ENCODE peak calls at places on chromosomes 5 and 9, in seven cellular contexts. One of them, this sample, is unnamed.

GRCh38 chr5:57839025-57839424 is 356.4 kb upstream of the ACTBL2 start:
- DNase-seq in progenitor cell of endocrine pancreas: no peak
- DNase-seq in activated B cell treated with CpG ODN at 0.5 μM for 24 hours: no peak
- DNase-seq in uterus: no peak
- DNase-seq in nephron progenitor cell: no peak
- DNase-seq in A673: no peak
- DNase-seq in AG10803: no peak
- DNase-seq in this sample: no peak

GRCh38 chr5:113205807-113206206 is 229.0 kb downstream of the TSSK1B start:
- DNase-seq in AG10803: no peak
- DNase-seq in uterus: no peak
- DNase-seq in progenitor cell of endocrine pancreas: no peak
- DNase-seq in activated B cell treated with CpG ODN at 0.5 μM for 24 hours: no peak
- DNase-seq in A673: no peak
- DNase-seq in nephron progenitor cell: no peak
- DNase-seq in this sample: no peak

GRCh38 chr9:16131269-16131668 is 578.4 kb downstream of the CCDC171 start:
- DNase-seq in uterus: no peak
- DNase-seq in AG10803: peak; percentile 20
- DNase-seq in nephron progenitor cell: no peak
- DNase-seq in progenitor cell of endocrine pancreas: no peak
- DNase-seq in activated B cell treated with CpG ODN at 0.5 μM for 24 hours: no peak
- DNase-seq in A673: peak; percentile 27
- DNase-seq in this sample: no peak

GRCh38 chr5:98784411-98784810 is 10.9 kb downstream of the RGMB start:
- DNase-seq in activated B cell treated with CpG ODN at 0.5 μM for 24 hours: no peak
- DNase-seq in uterus: no peak
- DNase-seq in A673: no peak
- DNase-seq in nephron progenitor cell: no peak
- DNase-seq in AG10803: peak; percentile 42
- DNase-seq in progenitor cell of endocrine pancreas: no peak
- DNase-seq in this sample: no peak

GRCh38 chr5:65022932-65023331 is 254.2 kb downstream of the CWC27 start:
- DNase-seq in A673: no peak
- DNase-seq in progenitor cell of endocrine pancreas: no peak
- DNase-seq in activated B cell treated with CpG ODN at 0.5 μM for 24 hours: no peak
- DNase-seq in uterus: no peak
- DNase-seq in AG10803: no peak
- DNase-seq in nephron progenitor cell: no peak
- DNase-seq in this sample: no peak

GRCh38 chr9:1025131-1025530 is 25.0 kb upstream of the DMRT2 start:
- DNase-seq in uterus: no peak
- DNase-seq in activated B cell treated with CpG ODN at 0.5 μM for 24 hours: no peak
- DNase-seq in A673: no peak
- DNase-seq in nephron progenitor cell: no peak
- DNase-seq in AG10803: no peak
- DNase-seq in progenitor cell of endocrine pancreas: no peak
- DNase-seq in this sample: no peak

GRCh38 chr9:28050046-28050445 is 476.8 kb upstream of the C9orf72 start:
- DNase-seq in AG10803: peak; percentile 58
- DNase-seq in activated B cell treated with CpG ODN at 0.5 μM for 24 hours: no peak
- DNase-seq in uterus: no peak
- DNase-seq in A673: no peak
- DNase-seq in nephron progenitor cell: no peak
- DNase-seq in progenitor cell of endocrine pancreas: no peak
- DNase-seq in this sample: no peak

GRCh38 chr9:133634024-133634691 is 2.0 kb upstream of the DBH start:
- DNase-seq in activated B cell treated with CpG ODN at 0.5 μM for 24 hours: no peak
- DNase-seq in progenitor cell of endocrine pancreas: no peak
- DNase-seq in uterus: no peak
- DNase-seq in A673: no peak
- DNase-seq in AG10803: no peak
- DNase-seq in nephron progenitor cell: peak; percentile 55
- DNase-seq in this sample: no peak

GRCh38 chr5:68722357-68722756 is 371.5 kb upstream of the SLC30A5 start:
- DNase-seq in activated B cell treated with CpG ODN at 0.5 μM for 24 hours: no peak
- DNase-seq in uterus: no peak
- DNase-seq in A673: no peak
- DNase-seq in nephron progenitor cell: no peak
- DNase-seq in progenitor cell of endocrine pancreas: no peak
- DNase-seq in AG10803: no peak
- DNase-seq in this sample: no peak
- TF ChIP-seq CTCF in activated B cell treated with CpG ODN at 0.5 μM for 24 hours: no peak
- TF ChIP-seq CTCF in uterus: no peak
- TF ChIP-seq CTCF in A673: no peak
- TF ChIP-seq CTCF in nephron progenitor cell: no peak
- TF ChIP-seq CTCF in progenitor cell of endocrine pancreas: no peak
- TF ChIP-seq CTCF in AG10803: no peak
- TF ChIP-seq CTCF in this sample: no peak

GRCh38 chr5:149951138-149951749 is 6.7 kb upstream of the PDE6A start:
- DNase-seq in activated B cell treated with CpG ODN at 0.5 μM for 24 hours: no peak
- DNase-seq in AG10803: no peak
- DNase-seq in progenitor cell of endocrine pancreas: no peak
- DNase-seq in uterus: no peak
- DNase-seq in nephron progenitor cell: no peak
- DNase-seq in A673: no peak
- DNase-seq in this sample: no peak
- TF ChIP-seq CTCF in activated B cell treated with CpG ODN at 0.5 μM for 24 hours: no peak
- TF ChIP-seq CTCF in AG10803: peak; percentile 13
- TF ChIP-seq CTCF in progenitor cell of endocrine pancreas: peak; percentile 16
- TF ChIP-seq CTCF in uterus: no peak
- TF ChIP-seq CTCF in nephron progenitor cell: no peak
- TF ChIP-seq CTCF in A673: peak; percentile 19
- TF ChIP-seq CTCF in this sample: no peak

GRCh38 chr5:137695651-137696428 is 40.0 kb downstream of the KLHL3 start:
- DNase-seq in AG10803: no peak
- DNase-seq in A673: no peak
- DNase-seq in nephron progenitor cell: no peak
- DNase-seq in activated B cell treated with CpG ODN at 0.5 μM for 24 hours: no peak
- DNase-seq in progenitor cell of endocrine pancreas: no peak
- DNase-seq in uterus: peak; percentile 17
- DNase-seq in this sample: no peak
- TF ChIP-seq CTCF in AG10803: no peak
- TF ChIP-seq CTCF in A673: peak; percentile 19
- TF ChIP-seq CTCF in nephron progenitor cell: no peak
- TF ChIP-seq CTCF in activated B cell treated with CpG ODN at 0.5 μM for 24 hours: no peak
- TF ChIP-seq CTCF in progenitor cell of endocrine pancreas: no peak
- TF ChIP-seq CTCF in uterus: no peak
- TF ChIP-seq CTCF in this sample: no peak

GRCh38 chr5:132264546-132265335 is 7.2 kb downstream of the PDLIM4 start:
- DNase-seq in activated B cell treated with CpG ODN at 0.5 μM for 24 hours: no peak
- DNase-seq in A673: no peak
- DNase-seq in nephron progenitor cell: no peak
- DNase-seq in uterus: peak; percentile 78
- DNase-seq in progenitor cell of endocrine pancreas: no peak
- DNase-seq in AG10803: no peak
- DNase-seq in this sample: no peak

GRCh38 chr5:132262882-132263547 is 5.5 kb downstream of the PDLIM4 start:
- DNase-seq in AG10803: no peak
- DNase-seq in activated B cell treated with CpG ODN at 0.5 μM for 24 hours: no peak
- DNase-seq in progenitor cell of endocrine pancreas: no peak
- DNase-seq in nephron progenitor cell: no peak
- DNase-seq in uterus: no peak
- DNase-seq in A673: no peak
- DNase-seq in this sample: no peak

GRCh38 chr5:132261881-132262845 is 4.7 kb downstream of the PDLIM4 start:
- DNase-seq in uterus: no peak
- DNase-seq in activated B cell treated with CpG ODN at 0.5 μM for 24 hours: no peak
- DNase-seq in A673: no peak
- DNase-seq in nephron progenitor cell: no peak
- DNase-seq in AG10803: no peak
- DNase-seq in progenitor cell of endocrine pancreas: no peak
- DNase-seq in this sample: no peak

GRCh38 chr5:132265336-132266030 is 8.0 kb downstream of the PDLIM4 start:
- DNase-seq in A673: peak; percentile 38
- DNase-seq in AG10803: peak; percentile 97
- DNase-seq in nephron progenitor cell: peak; percentile 51
- DNase-seq in progenitor cell of endocrine pancreas: no peak
- DNase-seq in activated B cell treated with CpG ODN at 0.5 μM for 24 hours: no peak
- DNase-seq in uterus: peak; percentile 89
- DNase-seq in this sample: no peak

GRCh38 chr5:132263548-132264261 is 6.2 kb downstream of the PDLIM4 start:
- DNase-seq in A673: no peak
- DNase-seq in uterus: peak; percentile 95
- DNase-seq in activated B cell treated with CpG ODN at 0.5 μM for 24 hours: no peak
- DNase-seq in AG10803: peak; percentile 81
- DNase-seq in progenitor cell of endocrine pancreas: no peak
- DNase-seq in nephron progenitor cell: no peak
- DNase-seq in this sample: no peak
- TF ChIP-seq CTCF in A673: no peak
- TF ChIP-seq CTCF in uterus: no peak
- TF ChIP-seq CTCF in activated B cell treated with CpG ODN at 0.5 μM for 24 hours: no peak
- TF ChIP-seq CTCF in AG10803: peak; percentile 37
- TF ChIP-seq CTCF in progenitor cell of endocrine pancreas: no peak
- TF ChIP-seq CTCF in nephron progenitor cell: no peak
- TF ChIP-seq CTCF in this sample: no peak

GRCh38 chr9:105449081-105449480 is 1.2 kb downstream of the FSD1L start:
- DNase-seq in A673: no peak
- DNase-seq in activated B cell treated with CpG ODN at 0.5 μM for 24 hours: no peak
- DNase-seq in uterus: no peak
- DNase-seq in AG10803: no peak
- DNase-seq in nephron progenitor cell: no peak
- DNase-seq in progenitor cell of endocrine pancreas: no peak
- DNase-seq in this sample: no peak

GRCh38 chr9:105444130-105444529 is 3.7 kb upstream of the FSD1L start:
- DNase-seq in A673: no peak
- DNase-seq in AG10803: peak; percentile 53
- DNase-seq in progenitor cell of endocrine pancreas: no peak
- DNase-seq in activated B cell treated with CpG ODN at 0.5 μM for 24 hours: no peak
- DNase-seq in nephron progenitor cell: no peak
- DNase-seq in uterus: no peak
- DNase-seq in this sample: no peak

GRCh38 chr9:105447386-105447813 is 434 bp upstream of the FSD1L start:
- DNase-seq in activated B cell treated with CpG ODN at 0.5 μM for 24 hours: no peak
- DNase-seq in uterus: no peak
- DNase-seq in nephron progenitor cell: no peak
- DNase-seq in A673: peak; percentile 50
- DNase-seq in AG10803: no peak
- DNase-seq in progenitor cell of endocrine pancreas: no peak
- DNase-seq in this sample: no peak

GRCh38 chr9:105445203-105445881 is 2.5 kb upstream of the FSD1L start:
- DNase-seq in A673: no peak
- DNase-seq in progenitor cell of endocrine pancreas: no peak
- DNase-seq in uterus: no peak
- DNase-seq in nephron progenitor cell: no peak
- DNase-seq in AG10803: no peak
- DNase-seq in activated B cell treated with CpG ODN at 0.5 μM for 24 hours: no peak
- DNase-seq in this sample: no peak

DNA sequence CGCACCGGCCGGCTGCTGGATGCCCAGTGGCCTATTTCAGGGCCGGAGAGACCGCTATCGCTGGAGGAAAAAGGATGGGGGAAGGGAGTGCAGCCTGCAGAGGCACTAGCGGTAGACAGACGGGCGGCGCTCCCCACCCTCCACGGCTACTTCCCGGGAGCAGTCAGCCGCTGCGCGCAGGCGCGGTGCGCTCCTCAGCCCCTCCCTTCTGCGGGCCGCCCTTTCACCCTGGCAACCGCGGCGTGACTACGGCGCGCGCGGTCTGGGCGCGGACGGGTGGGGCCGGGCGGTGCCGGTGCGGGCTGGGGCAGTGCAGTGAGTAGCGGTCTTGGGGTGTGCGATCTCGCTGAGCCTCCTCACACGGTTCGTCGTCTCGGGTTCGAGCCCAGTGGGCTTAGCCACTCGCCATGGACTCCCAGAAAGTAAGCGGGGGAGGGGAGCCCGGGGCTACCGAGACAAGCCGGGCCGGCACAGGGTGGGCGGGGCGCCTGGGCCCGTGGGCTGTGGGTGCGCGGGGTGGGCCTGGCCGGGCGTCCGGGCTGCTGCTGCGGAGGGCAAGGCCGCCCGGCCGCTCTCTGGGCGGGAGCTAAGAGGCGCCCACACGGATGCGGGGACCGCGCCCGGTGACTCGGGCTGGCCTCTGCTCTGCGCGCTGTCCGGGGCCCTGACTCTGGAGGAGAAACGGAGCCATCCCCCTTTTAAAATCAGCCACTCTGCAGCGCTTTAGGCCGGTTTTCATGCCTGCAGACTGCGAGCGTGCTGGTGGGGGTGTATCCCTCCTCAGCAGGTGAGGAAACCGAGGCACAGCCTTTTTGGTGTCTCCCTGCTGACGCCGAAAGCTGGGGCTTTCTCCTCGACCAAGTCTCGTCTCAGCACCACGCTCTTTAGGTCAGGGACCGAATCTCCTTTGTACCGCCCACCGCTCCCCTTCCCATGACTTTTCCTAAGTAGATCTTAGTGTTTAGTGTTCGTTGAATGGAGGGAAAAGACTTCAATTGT is at the start of gene FSD1L:
- DNase-seq in nephron progenitor cell: peak; percentile 93
- DNase-seq in activated B cell treated with CpG ODN at 0.5 μM for 24 hours: peak; percentile 89
- DNase-seq in progenitor cell of endocrine pancreas: peak; percentile 85
- DNase-seq in AG10803: peak; percentile 92
- DNase-seq in uterus: peak; percentile 90
- DNase-seq in A673: peak; percentile 93
- DNase-seq in this sample: peak; percentile 60
- TF ChIP-seq CTCF in nephron progenitor cell: no peak
- TF ChIP-seq CTCF in activated B cell treated with CpG ODN at 0.5 μM for 24 hours: no peak
- TF ChIP-seq CTCF in progenitor cell of endocrine pancreas: no peak
- TF ChIP-seq CTCF in AG10803: peak; percentile 55
- TF ChIP-seq CTCF in uterus: peak; percentile 47
- TF ChIP-seq CTCF in A673: peak; percentile 24
- TF ChIP-seq CTCF in this sample: no peak

GRCh38 chr9:96665789-96666188 is 10.7 kb upstream of the PRXL2C start:
- DNase-seq in A673: no peak
- DNase-seq in uterus: no peak
- DNase-seq in nephron progenitor cell: no peak
- DNase-seq in progenitor cell of endocrine pancreas: no peak
- DNase-seq in AG10803: no peak
- DNase-seq in activated B cell treated with CpG ODN at 0.5 μM for 24 hours: no peak
- DNase-seq in this sample: no peak

GRCh38 chr9:96663506-96664120 is 8.5 kb upstream of the PRXL2C start:
- DNase-seq in uterus: no peak
- DNase-seq in A673: no peak
- DNase-seq in nephron progenitor cell: no peak
- DNase-seq in AG10803: no peak
- DNase-seq in progenitor cell of endocrine pancreas: no peak
- DNase-seq in activated B cell treated with CpG ODN at 0.5 μM for 24 hours: no peak
- DNase-seq in this sample: no peak

GRCh38 chr9:96668868-96669534 is 13.9 kb upstream of the PRXL2C start:
- DNase-seq in A673: no peak
- DNase-seq in uterus: no peak
- DNase-seq in activated B cell treated with CpG ODN at 0.5 μM for 24 hours: no peak
- DNase-seq in nephron progenitor cell: no peak
- DNase-seq in progenitor cell of endocrine pancreas: no peak
- DNase-seq in AG10803: no peak
- DNase-seq in this sample: no peak

GRCh38 chr9:96661711-96662110 is 6.6 kb upstream of the PRXL2C start:
- DNase-seq in AG10803: peak; percentile 49
- DNase-seq in nephron progenitor cell: no peak
- DNase-seq in uterus: no peak
- DNase-seq in activated B cell treated with CpG ODN at 0.5 μM for 24 hours: no peak
- DNase-seq in A673: no peak
- DNase-seq in progenitor cell of endocrine pancreas: no peak
- DNase-seq in this sample: no peak

DNA sequence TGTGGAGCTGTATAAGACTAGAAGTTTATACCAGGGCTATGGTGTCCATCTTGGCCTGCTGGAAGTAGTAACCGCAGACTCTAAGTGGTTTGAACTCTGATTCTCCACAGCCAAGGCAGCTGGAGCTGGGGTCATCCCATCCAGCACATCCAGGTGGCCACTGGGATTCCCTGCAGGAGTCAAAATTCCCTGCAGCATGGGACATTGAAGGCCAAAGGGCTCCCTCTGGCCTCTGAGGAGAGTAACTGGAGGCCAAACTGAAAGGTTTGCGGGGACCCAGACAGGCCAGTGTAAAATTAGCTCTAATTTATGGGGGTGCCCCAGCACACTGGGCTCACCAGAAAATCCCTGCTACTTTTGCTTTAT is 12.2 kb upstream of the PRXL2C start:
- DNase-seq in progenitor cell of endocrine pancreas: no peak
- DNase-seq in AG10803: no peak
- DNase-seq in A673: no peak
- DNase-seq in uterus: no peak
- DNase-seq in activated B cell treated with CpG ODN at 0.5 μM for 24 hours: no peak
- DNase-seq in nephron progenitor cell: no peak
- DNase-seq in this sample: no peak
- TF ChIP-seq CTCF in progenitor cell of endocrine pancreas: no peak
- TF ChIP-seq CTCF in AG10803: peak; percentile 22
- TF ChIP-seq CTCF in A673: no peak
- TF ChIP-seq CTCF in uterus: no peak
- TF ChIP-seq CTCF in activated B cell treated with CpG ODN at 0.5 μM for 24 hours: no peak
- TF ChIP-seq CTCF in nephron progenitor cell: no peak
- TF ChIP-seq CTCF in this sample: no peak

This sample was measured in natural killer cell.